ENCODE peak calls at places on chromosomes 2 and 18, in nine cellular contexts. J, N, B, L, Z, G, F, V and W are unnamed samples.

GRCh38 chr2:44955593-44956449 is 14.3 kb downstream of the SIX3 start:
- DNase-seq in J (peak), N (peak), B (peak), L (peak), Z (peak), G (no peak), F (peak), V (peak), W (peak)

GRCh38 chr2:150358468-150358807 is 129.0 kb downstream of the RND3 start:
- DNase-seq in J (no peak), N (no peak), B (no peak), L (no peak), Z (no peak), G (no peak), F (no peak), V (no peak), W (no peak)

GRCh38 chr2:132824716-132825115 is 154.7 kb upstream of the LYPD1 start:
- DNase-seq in J (no peak), N (no peak), B (no peak), L (no peak), Z (no peak), G (no peak), F (no peak), V (peak), W (no peak)

GRCh38 chr2:218710334-218710686 is 325 bp upstream of the TTLL4 start:
- DNase-seq in J (no peak), N (no peak), B (no peak), L (no peak), Z (no peak), G (no peak), F (no peak), V (no peak), W (no peak)

GRCh38 chr2:98280376-98281102 is 65.7 kb upstream of the CNGA3 start:
- DNase-seq in J (no peak), N (peak), B (no peak), L (no peak), Z (no peak), G (no peak), F (no peak), V (peak), W (no peak)

GRCh38 chr18:65751145-65752085 is 603 bp downstream of the CDH7 start:
- DNase-seq in J (peak), N (peak), B (peak), L (no peak), Z (no peak), G (no peak), F (no peak), V (no peak), W (peak)

GRCh38 chr2:18219676-18220075 is 340.8 kb downstream of the RDH14 start:
- DNase-seq in J (no peak), N (no peak), B (no peak), L (no peak), Z (no peak), G (no peak), F (no peak), V (no peak), W (no peak)

GRCh38 chr18:35456181-35456850 is 41.4 kb downstream of the INO80C start:
- DNase-seq in J (no peak), N (no peak), B (no peak), L (no peak), Z (no peak), G (no peak), F (no peak), V (peak), W (no peak)

GRCh38 chr2:202017940-202018339 is 15.7 kb upstream of the FZD7 start:
- DNase-seq in J (no peak), N (no peak), B (no peak), L (no peak), Z (no peak), G (no peak), F (no peak), V (no peak), W (no peak)

GRCh38 chr2:12504443-12504842 is 212.3 kb upstream of the TRIB2 start:
- DNase-seq in J (no peak), N (no peak), B (no peak), L (no peak), Z (no peak), G (no peak), F (no peak), V (no peak), W (peak)

GRCh38 chr2:17309741-17310339 is 208.4 kb downstream of the RAD51AP2 start:
- DNase-seq in J (no peak), N (peak), B (peak), L (no peak), Z (no peak), G (peak), F (peak), V (peak), W (peak)

GRCh38 chr2:19845323-19845920 is 56.4 kb downstream of the TTC32 start:
- DNase-seq in J (no peak), N (no peak), B (no peak), L (no peak), Z (no peak), G (no peak), F (no peak), V (no peak), W (no peak)

GRCh38 chr2:195732569-195732968 is 75.5 kb downstream of the SLC39A10 start:
- DNase-seq in J (no peak), N (no peak), B (no peak), L (no peak), Z (no peak), G (no peak), F (no peak), V (no peak), W (no peak)
- TF ChIP-seq CTCF in J (no peak), N (no peak), B (no peak), L (no peak), Z (no peak), G (no peak), F (no peak), V (no peak), W (no peak)

GRCh38 chr2:42638080-42638784 is 69.8 kb downstream of the MTA3 start:
- DNase-seq in J (no peak), N (no peak), B (no peak), L (no peak), Z (no peak), G (no peak), F (no peak), V (no peak), W (no peak)
- TF ChIP-seq CTCF in J (no peak), N (no peak), B (no peak), L (no peak), Z (no peak), G (no peak), F (no peak), V (no peak), W (no peak)

GRCh38 chr18:36899289-36899688 is 70.4 kb downstream of the KIAA1328 start:
- DNase-seq in J (no peak), N (peak), B (no peak), L (no peak), Z (no peak), G (no peak), F (no peak), V (peak), W (no peak)
- TF ChIP-seq CTCF in J (peak), N (peak), B (peak), L (no peak), Z (no peak), G (no peak), F (no peak), V (peak), W (no peak)

GRCh38 chr2:223464071-223464470 is 138.1 kb downstream of the SCG2 start:
- DNase-seq in J (no peak), N (no peak), B (no peak), L (no peak), Z (no peak), G (no peak), F (no peak), V (no peak), W (no peak)

GRCh38 chr2:223457301-223457700 is 144.9 kb downstream of the SCG2 start:
- DNase-seq in J (no peak), N (no peak), B (no peak), L (no peak), Z (no peak), G (no peak), F (no peak), V (no peak), W (no peak)

GRCh38 chr2:223460774-223461211 is 141.4 kb downstream of the SCG2 start:
- DNase-seq in J (no peak), N (no peak), B (no peak), L (no peak), Z (no peak), G (no peak), F (no peak), V (peak), W (no peak)

DNA sequence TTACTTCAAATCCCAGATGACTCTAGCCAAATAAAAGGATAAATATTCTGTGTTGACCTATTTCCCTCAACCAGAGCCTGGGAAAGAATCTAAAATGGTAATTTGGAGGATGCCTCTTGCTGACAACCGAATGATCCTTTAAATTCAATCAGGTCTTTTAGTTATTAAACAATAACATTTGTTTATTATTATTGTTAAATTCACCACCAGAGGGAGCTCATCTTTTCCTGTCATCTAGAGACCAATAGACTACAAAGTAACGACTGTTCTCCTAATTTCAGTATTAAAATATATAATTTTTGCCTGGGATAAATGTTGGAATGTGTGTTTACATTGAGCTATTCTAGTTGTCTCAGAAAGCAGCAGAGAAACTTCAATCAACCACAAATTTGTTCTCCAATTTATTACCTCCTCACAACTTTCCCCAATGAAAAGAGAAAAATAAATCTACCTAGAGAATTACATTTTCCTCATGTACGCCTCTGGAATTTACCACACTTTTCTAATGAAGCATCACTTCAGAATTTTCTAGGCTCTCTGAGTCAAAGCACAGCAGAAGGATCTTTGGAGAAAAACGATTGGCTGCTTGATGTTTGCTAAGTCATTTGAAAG is 142.7 kb downstream of the SCG2 start:
- DNase-seq in J (no peak), N (peak), B (no peak), L (no peak), Z (no peak), G (no peak), F (no peak), V (peak), W (no peak)
- TF ChIP-seq CTCF in J (peak), N (peak), B (peak), L (peak), Z (no peak), G (peak), F (no peak), V (peak), W (peak)